ENCODE peak calls at places on chromosomes 3 and 15, in five cellular contexts. B is dorsolateral prefrontal cortex; N is activated CD4-positive, alpha-beta T cell treated with anti-CD3 and anti-CD28 coated beads, Interleukin-2, amount 50 U/mL, for 1 hour; Y is retina; Q is left ventricle myocardium superior. I is an unnamed sample.

GRCh38 chr3:115518100-115518852 is 105.0 kb upstream of the GAP43 start:
- DNase-seq in B (no peak), N (no peak), Y (peak; percentile 74), Q (peak; percentile 90), I (peak; percentile 86)

GRCh38 chr15:83378921-83379561 is 68.1 kb upstream of the SH3GL3 start:
- DNase-seq in B (no peak), N (no peak), Y (peak; percentile 28), Q (no peak), I (peak; percentile 83)

GRCh38 chr3:2099028-2099671 is 484 bp downstream of the CNTN4 start:
- DNase-seq in B (peak; percentile 50), N (no peak), Y (peak; percentile 92), Q (peak; percentile 39), I (peak; percentile 70)

GRCh38 chr15:42491540-42492225 is 742 bp upstream of the ZNF106 start:
- DNase-seq in B (no peak), N (no peak), Y (no peak), Q (no peak), I (peak; percentile 60)

GRCh38 chr3:186152889-186153292 is 44.0 kb upstream of the ETV5 start:
- DNase-seq in B (no peak), N (no peak), Y (no peak), Q (no peak), I (no peak)

GRCh38 chr3:69791919-69792399 is 52.7 kb downstream of the MITF start:
- DNase-seq in B (no peak), N (no peak), Y (no peak), Q (no peak), I (no peak)

GRCh38 chr3:28940530-28940929 is 340.3 kb upstream of the RBMS3 start:
- DNase-seq in B (no peak), N (no peak), Y (no peak), Q (no peak), I (no peak)

GRCh38 chr15:101810905-101811304 is 1.1 kb upstream of the OR4F15 start:
- DNase-seq in B (no peak), N (no peak), Y (no peak), Q (no peak), I (no peak)

GRCh38 chr3:195803309-195803908 is 8.3 kb downstream of the MUC4 start:
- DNase-seq in B (peak; percentile 35), N (no peak), Y (no peak), Q (no peak), I (no peak)

GRCh38 chr3:52062499-52062898 is 6.1 kb upstream of the DUSP7 start:
- DNase-seq in B (no peak), N (no peak), Y (no peak), Q (peak; percentile 47), I (no peak)

GRCh38 chr15:47675735-47676134 is 41.6 kb upstream of the SEMA6D start:
- DNase-seq in B (no peak), N (no peak), Y (no peak), Q (no peak), I (no peak)

GRCh38 chr15:66834863-66835557 is 133.0 kb downstream of the SMAD6 start:
- DNase-seq in B (no peak), N (no peak), Y (peak; percentile 61), Q (no peak), I (no peak)

I was measured in kidney.